ENCODE peak calls at places on chromosome 10, in ten cellular contexts. C is mesendoderm, G is testis, E is aorta, K is esophagus squamous epithelium, N is neural progenitor cell, J is upper lobe of left lung, Y is endothelial cell of umbilical vein, A is SK-N-SH, P is left ventricle myocardium inferior. T is an unnamed sample.

GRCh38 chr10:29849434-29849833 is 210.0 kb downstream of the JCAD start:
- DNase-seq in A (peak), J (no peak), N (no peak), G (no peak), C (no peak), Y (peak), P (no peak), E (no peak), K (no peak), T (no peak)

GRCh38 chr10:79027147-79028055 is 41.4 kb upstream of the ZMIZ1 start:
- DNase-seq in A (no peak), J (no peak), G (no peak), K (no peak), E (peak), N (no peak), C (no peak), Y (no peak), P (no peak), T (no peak)

GRCh38 chr10:54880943-54881342 is 79.9 kb upstream of the PCDH15 start:
- DNase-seq in A (no peak), N (peak), Y (no peak), J (no peak), P (no peak), E (no peak), C (no peak), K (no peak), G (no peak), T (no peak)

GRCh38 chr10:95517536-95518454 is 43.4 kb downstream of the SORBS1 start:
- DNase-seq in E (no peak), A (no peak), C (no peak), K (no peak), Y (peak), G (no peak), N (no peak), J (no peak), P (no peak), T (peak)

GRCh38 chr10:119643306-119644214 is 7.6 kb upstream of the BAG3 start:
- DNase-seq in E (no peak), K (no peak), C (no peak), J (no peak), G (no peak), P (no peak), N (no peak), Y (no peak), A (no peak), T (no peak)

GRCh38 chr10:3225589-3225988 is 53.0 kb upstream of the PITRM1 start:
- DNase-seq in C (no peak), Y (no peak), N (no peak), P (no peak), E (no peak), G (no peak), A (no peak), J (no peak), K (no peak), T (no peak)

GRCh38 chr10:11331706-11332105 is 279.7 kb downstream of the USP6NL start:
- DNase-seq in G (no peak), C (no peak), P (no peak), N (no peak), A (no peak), Y (peak), J (no peak), K (no peak), E (no peak), T (no peak)

GRCh38 chr10:96857613-96858012 is 25.5 kb downstream of the LCOR start:
- DNase-seq in J (no peak), E (no peak), P (no peak), N (no peak), A (no peak), G (no peak), K (no peak), Y (no peak), C (no peak), T (no peak)

GRCh38 chr10:11921800-11922387 is 98.7 kb downstream of the PROSER2 start:
- DNase-seq in K (no peak), N (no peak), G (no peak), Y (peak), E (no peak), J (no peak), A (no peak), P (no peak), C (no peak), T (no peak)

GRCh38 chr10:77084431-77085144 is 553.0 kb downstream of the KCNMA1 start:
- DNase-seq in E (no peak), P (peak), A (no peak), K (no peak), J (no peak), Y (no peak), N (no peak), G (peak), C (no peak), T (no peak)

GRCh38 chr10:89224697-89225443 is 17.8 kb upstream of the CH25H start:
- DNase-seq in Y (peak), C (peak), J (no peak), N (peak), K (no peak), P (peak), G (no peak), A (no peak), E (no peak), T (no peak)

GRCh38 chr10:34698979-34699378 is 116.1 kb downstream of the PARD3 start:
- DNase-seq in N (no peak), P (no peak), K (no peak), E (no peak), Y (peak), C (peak), J (peak), A (no peak), G (no peak), T (no peak)

GRCh38 chr10:14325325-14325955 is 5.3 kb downstream of the FRMD4A start:
- DNase-seq in P (peak), K (no peak), G (peak), A (no peak), C (peak), Y (peak), E (peak), J (peak), N (peak), T (peak)

GRCh38 chr10:89940076-89940475 is 238.7 kb downstream of the KIF20B start:
- DNase-seq in P (no peak), J (no peak), N (no peak), Y (no peak), G (no peak), E (no peak), A (no peak), K (no peak), C (no peak), T (no peak)

GRCh38 chr10:98340261-98340675 is 72.3 kb upstream of the LOXL4 start:
- DNase-seq in N (no peak), J (no peak), Y (no peak), E (no peak), G (no peak), A (no peak), P (no peak), C (no peak), K (no peak), T (no peak)

GRCh38 chr10:26491934-26492333 is 53.8 kb downstream of the APBB1IP start:
- DNase-seq in Y (no peak), P (no peak), E (no peak), N (no peak), K (no peak), C (no peak), A (no peak), J (no peak), G (no peak), T (no peak)

GRCh38 chr10:102997998-102998397 is 79.9 kb downstream of the CNNM2 start:
- DNase-seq in G (no peak), J (no peak), A (no peak), Y (no peak), C (peak), E (no peak), K (no peak), N (no peak), P (no peak), T (no peak)

GRCh38 chr10:48555310-48556042 is 49.4 kb downstream of the ARHGAP22 start:
- DNase-seq in C (no peak), Y (no peak), K (no peak), N (no peak), A (no peak), E (no peak), J (no peak), P (no peak), G (peak), T (no peak)

GRCh38 chr10:23512355-23513058 is 73.6 kb downstream of the OTUD1 start:
- DNase-seq in Y (no peak), K (no peak), E (no peak), J (peak), G (no peak), A (no peak), N (no peak), C (peak), P (no peak), T (no peak)

GRCh38 chr10:74825033-74825370 is 1.4 kb upstream of the KAT6B start:
- DNase-seq in A (no peak), E (peak), G (peak), J (peak), K (no peak), N (peak), Y (peak), C (no peak), P (no peak), T (no peak)

GRCh38 chr10:121999301-121999700 is 10.3 kb downstream of the TACC2 start:
- DNase-seq in E (no peak), Y (no peak), K (no peak), N (no peak), C (no peak), P (no peak), J (no peak), G (no peak), A (no peak), T (no peak)

GRCh38 chr10:125158528-125159485 is 1.6 kb downstream of the CTBP2 start:
- DNase-seq in N (peak), Y (peak), E (peak), P (peak), J (peak), G (peak), C (no peak), A (peak), K (no peak), T (peak)

GRCh38 chr10:13784067-13784466 is 197.3 kb downstream of the PRPF18 start:
- DNase-seq in A (no peak), N (peak), Y (peak), K (no peak), E (no peak), G (no peak), C (peak), P (no peak), J (no peak), T (peak)

GRCh38 chr10:23342213-23342884 is 2.2 kb downstream of the C10orf67 start:
- DNase-seq in Y (no peak), N (no peak), G (no peak), C (no peak), J (peak), A (no peak), K (no peak), P (no peak), E (no peak), T (no peak)

GRCh38 chr10:69558559-69558958 is 14.7 kb downstream of the NEUROG3 start:
- DNase-seq in Y (no peak), G (no peak), A (no peak), P (no peak), E (no peak), C (no peak), N (no peak), K (no peak), J (no peak), T (peak)

GRCh38 chr10:43931308-43931930 is 282.7 kb upstream of the ZNF32 start:
- DNase-seq in P (no peak), J (no peak), G (no peak), N (no peak), C (no peak), E (no peak), K (no peak), A (no peak), Y (no peak), T (no peak)

GRCh38 chr10:78849731-78850130 is 219.0 kb upstream of the ZMIZ1 start:
- DNase-seq in N (no peak), Y (no peak), J (peak), G (no peak), C (no peak), K (no peak), P (no peak), A (no peak), E (no peak), T (no peak)

GRCh38 chr10:30647089-30647488 is 17.5 kb upstream of the LYZL2 start:
- DNase-seq in E (no peak), G (no peak), J (no peak), Y (no peak), A (no peak), N (no peak), C (no peak), K (no peak), P (no peak), T (no peak)

GRCh38 chr10:96891840-96892239 is 59.7 kb downstream of the LCOR start:
- DNase-seq in J (no peak), Y (no peak), P (no peak), K (no peak), G (no peak), E (no peak), N (no peak), A (no peak), C (no peak), T (no peak)

GRCh38 chr10:19628767-19629443 is 187.3 kb upstream of the PLXDC2 start:
- DNase-seq in G (no peak), A (no peak), K (no peak), N (peak), P (no peak), C (peak), E (no peak), Y (no peak), J (no peak), T (no peak)

GRCh38 chr10:63273575-63273974 is 140.4 kb downstream of the NRBF2 start:
- DNase-seq in C (no peak), J (no peak), P (no peak), A (no peak), E (no peak), Y (peak), G (no peak), K (no peak), N (no peak), T (peak)

GRCh38 chr10:58695022-58695421 is 182.3 kb downstream of the BICC1 start:
- DNase-seq in Y (no peak), A (no peak), C (no peak), J (no peak), N (no peak), K (no peak), E (no peak), G (no peak), P (no peak), T (no peak)

GRCh38 chr10:110872145-110872983 is 636 bp downstream of the PDCD4 start:
- DNase-seq in G (peak), J (peak), C (peak), N (peak), Y (peak), A (peak), E (peak), P (peak), K (no peak), T (no peak)

GRCh38 chr10:77629775-77630565 is 7.6 kb downstream of the KCNMA1 start:
- DNase-seq in E (no peak), A (no peak), N (no peak), C (no peak), K (no peak), G (no peak), Y (no peak), P (no peak), J (no peak), T (no peak)

GRCh38 chr10:102452672-102453340 is 1.5 kb upstream of the C10orf95 start:
- DNase-seq in E (no peak), C (peak), J (peak), G (no peak), K (no peak), A (no peak), P (no peak), Y (no peak), N (no peak), T (peak)

GRCh38 chr10:104732222-104732621 is 91.1 kb downstream of the SORCS3 start:
- DNase-seq in N (no peak), J (no peak), Y (no peak), A (no peak), E (no peak), C (no peak), G (peak), P (no peak), K (no peak), T (no peak)

DNA sequence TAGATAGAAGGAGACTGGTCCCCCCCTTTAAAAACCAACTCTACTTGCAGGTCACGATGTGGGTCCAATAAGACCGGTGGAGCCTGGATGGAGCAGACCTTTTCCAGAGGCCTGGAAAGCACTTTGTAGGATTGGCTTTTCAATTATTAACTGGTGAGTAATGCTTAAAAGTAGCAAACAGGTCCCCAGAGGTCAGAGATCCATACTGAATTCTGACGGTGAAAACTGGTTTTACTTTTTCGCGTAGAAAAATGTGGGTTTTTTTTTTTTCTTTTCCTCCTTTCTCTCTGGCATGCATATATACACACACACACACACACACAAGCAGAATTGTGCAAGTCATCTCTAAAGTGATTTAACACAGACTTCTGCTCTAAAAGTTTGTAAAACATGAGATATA is 75.0 kb upstream of the OGDHL start:
- DNase-seq in C (no peak), G (no peak), E (no peak), A (no peak), J (no peak), N (no peak), Y (no peak), K (no peak), P (no peak), T (peak)
- H3K4me3 ChIP-seq in C (no peak), G (no peak), E (no peak), A (no peak), J (no peak), N (no peak), Y (no peak), K (no peak), P (no peak), T (no peak)

GRCh38 chr10:100882251-100882643 is 30.5 kb upstream of the SLF2 start:
- DNase-seq in A (no peak), E (no peak), C (no peak), P (no peak), K (no peak), N (no peak), G (no peak), J (no peak), Y (no peak), T (no peak)
- H3K27ac ChIP-seq in A (peak), E (no peak), C (no peak), P (peak), K (no peak), N (no peak), G (no peak), J (no peak), Y (no peak), T (no peak)

GRCh38 chr10:86758231-86759072 is 2.0 kb downstream of the BMPR1A start:
- DNase-seq in G (no peak), Y (no peak), K (no peak), A (no peak), N (no peak), P (no peak), C (peak), J (no peak), E (no peak), T (no peak)
- H3K4me3 ChIP-seq in G (peak), Y (no peak), K (peak), A (peak), N (peak), P (peak), C (peak), J (peak), E (peak), T (no peak)

DNA sequence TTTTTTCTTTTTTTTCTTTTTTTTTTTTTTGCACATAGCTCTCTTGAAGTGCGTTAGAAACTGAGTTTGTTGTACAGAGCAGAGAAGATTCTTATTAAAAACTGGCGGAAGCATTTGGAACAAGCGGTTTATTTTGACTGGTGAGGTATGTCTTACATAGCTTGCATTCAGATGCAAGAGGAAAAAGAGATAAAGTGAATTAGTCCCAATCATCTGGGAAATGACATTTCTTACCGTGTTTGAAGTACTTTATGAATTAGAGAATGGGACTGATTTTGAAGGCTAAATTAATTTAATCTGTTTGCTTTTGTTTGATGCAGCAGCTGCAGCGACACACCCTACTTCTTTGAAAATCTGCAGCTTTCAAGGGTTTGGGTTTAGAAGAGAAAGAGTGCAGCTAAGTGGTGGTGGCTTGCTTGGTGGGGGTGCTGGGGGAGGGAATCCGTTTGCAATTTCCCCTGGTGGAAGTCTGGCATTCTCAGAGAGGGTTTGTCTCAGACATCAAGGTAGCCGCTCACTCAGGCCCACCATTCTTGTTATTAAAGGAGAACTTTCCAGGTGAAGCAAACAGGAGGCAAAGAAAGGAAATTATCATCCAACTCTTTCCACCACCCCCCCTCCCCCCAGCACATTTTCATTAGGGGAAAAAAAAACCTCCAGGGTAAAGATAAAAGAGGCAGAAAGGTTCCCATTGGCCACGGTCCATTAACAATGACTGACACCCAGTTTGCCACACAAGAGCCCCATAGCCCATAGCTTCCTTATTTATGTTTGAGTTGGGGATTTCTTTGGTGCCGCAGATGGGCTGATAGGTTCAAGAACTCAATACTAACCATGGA is 231.7 kb downstream of the SKIDA1 start:
- DNase-seq in P (no peak), E (no peak), J (no peak), A (no peak), C (peak), Y (no peak), G (no peak), K (no peak), N (peak), T (no peak)
- H3K27ac ChIP-seq in P (peak), E (no peak), J (no peak), A (no peak), C (peak), Y (peak), G (no peak), K (peak), N (peak), T (no peak)

DNA sequence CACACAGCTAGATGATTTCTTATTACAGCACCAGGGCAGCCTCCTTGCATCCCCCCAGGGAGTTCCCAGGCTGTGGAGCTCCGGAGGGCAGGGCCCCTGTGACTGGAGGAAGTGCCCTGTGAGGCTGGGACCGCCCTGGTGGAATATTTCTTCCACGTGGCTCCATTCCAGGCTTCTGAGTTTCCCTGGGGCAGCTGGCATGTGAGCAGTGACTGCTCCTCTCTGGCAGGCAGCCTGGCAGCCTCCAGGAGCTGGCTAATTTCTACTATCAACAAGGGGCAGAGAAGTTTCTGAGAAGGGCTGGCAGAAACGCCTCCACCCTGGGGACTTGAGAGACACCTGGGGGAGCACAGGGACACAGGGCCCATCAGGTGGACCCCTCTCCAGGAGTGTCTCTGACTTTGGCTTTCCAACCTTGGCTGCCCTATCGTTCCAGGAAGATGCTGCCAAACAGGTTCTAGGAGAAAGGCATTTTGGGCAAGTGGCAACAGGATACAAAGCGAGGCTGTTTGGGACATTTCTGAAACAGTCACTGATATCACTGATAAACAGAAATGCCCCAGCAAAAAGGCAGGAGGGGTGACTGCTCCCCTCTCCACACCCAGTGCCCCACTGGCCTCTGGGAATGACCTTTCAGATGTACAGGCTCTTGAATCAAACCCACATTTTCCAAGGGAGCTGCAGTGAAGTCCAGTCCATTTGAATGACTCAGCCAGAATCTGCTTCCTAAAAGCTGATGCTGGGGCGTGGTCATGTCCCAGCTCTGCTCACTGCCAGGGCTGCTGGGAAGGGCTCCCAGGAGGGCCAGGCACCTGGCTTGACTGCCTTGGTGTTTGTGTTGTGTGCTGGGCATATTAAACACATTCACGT is 16.1 kb downstream of the MYOF start:
- DNase-seq in J (peak), E (peak), P (peak), Y (peak), N (no peak), G (peak), K (no peak), A (peak), C (no peak), T (peak)
- H3K4me3 ChIP-seq in J (no peak), E (no peak), P (peak), Y (no peak), N (no peak), G (no peak), K (peak), A (no peak), C (no peak), T (no peak)

GRCh38 chr10:71582019-71582418 is 137.6 kb downstream of the C10orf105 start:
- DNase-seq in A (no peak), Y (peak), E (no peak), G (no peak), C (peak), N (peak), J (no peak), P (no peak), K (no peak), T (no peak)
- H3K27ac ChIP-seq in A (no peak), Y (no peak), E (no peak), G (no peak), C (no peak), N (no peak), J (no peak), P (no peak), K (no peak), T (no peak)

GRCh38 chr10:91630592-91630991 is 2.3 kb downstream of the PPP1R3C start:
- DNase-seq in C (no peak), J (no peak), E (no peak), Y (no peak), G (no peak), P (no peak), K (no peak), N (no peak), A (no peak), T (no peak)
- H3K4me3 ChIP-seq in C (no peak), J (peak), E (peak), Y (no peak), G (no peak), P (peak), K (peak), N (no peak), A (peak), T (no peak)

T was measured in small intestine.